ENCODE peak calls at places on chromosomes 3 and 15, in five cellular contexts. One of them, this sample, is unnamed.

GRCh38 chr3:118267588-118267987 is 767.1 kb downstream of the IGSF11 start:
- DNase-seq in kidney epithelial cell: no peak
- DNase-seq in heart left ventricle: no peak
- DNase-seq in AG09319: no peak
- DNase-seq in pancreas: no peak
- DNase-seq in this sample: no peak

GRCh38 chr15:55247276-55247675 is 42.3 kb downstream of the RAB27A start:
- DNase-seq in kidney epithelial cell: no peak
- DNase-seq in heart left ventricle: no peak
- DNase-seq in AG09319: no peak
- DNase-seq in pancreas: no peak
- DNase-seq in this sample: no peak

GRCh38 chr3:191020730-191021405 is 158.4 kb upstream of the GMNC start:
- DNase-seq in kidney epithelial cell: no peak
- DNase-seq in heart left ventricle: no peak
- DNase-seq in AG09319: no peak
- DNase-seq in pancreas: no peak
- DNase-seq in this sample: peak

GRCh38 chr3:116630494-116630893 is 79.1 kb upstream of the TUSC7 start:
- DNase-seq in kidney epithelial cell: no peak
- DNase-seq in heart left ventricle: no peak
- DNase-seq in AG09319: no peak
- DNase-seq in pancreas: no peak
- DNase-seq in this sample: no peak

GRCh38 chr3:112653209-112653871 is 12.4 kb upstream of the CCDC80 start:
- DNase-seq in kidney epithelial cell: no peak
- DNase-seq in heart left ventricle: no peak
- DNase-seq in AG09319: no peak
- DNase-seq in pancreas: no peak
- DNase-seq in this sample: no peak

GRCh38 chr3:51934139-51934850 is 7.4 kb downstream of the RRP9 start:
- DNase-seq in kidney epithelial cell: no peak
- DNase-seq in heart left ventricle: no peak
- DNase-seq in AG09319: no peak
- DNase-seq in pancreas: no peak
- DNase-seq in this sample: no peak

GRCh38 chr15:74964794-74965193 is 8.2 kb upstream of the RPP25 start:
- DNase-seq in kidney epithelial cell: no peak
- DNase-seq in heart left ventricle: no peak
- DNase-seq in AG09319: no peak
- DNase-seq in pancreas: no peak
- DNase-seq in this sample: no peak

GRCh38 chr3:172218350-172219323 is 179.3 kb downstream of the FNDC3B start:
- DNase-seq in kidney epithelial cell: no peak
- DNase-seq in heart left ventricle: no peak
- DNase-seq in AG09319: no peak
- DNase-seq in pancreas: no peak
- DNase-seq in this sample: no peak

GRCh38 chr3:46646700-46647099 is 34.4 kb downstream of the FAM240A start:
- DNase-seq in kidney epithelial cell: no peak
- DNase-seq in heart left ventricle: no peak
- DNase-seq in AG09319: no peak
- DNase-seq in pancreas: no peak
- DNase-seq in this sample: no peak

GRCh38 chr15:59406446-59406845 is 31.5 kb upstream of the FAM81A start:
- DNase-seq in kidney epithelial cell: no peak
- DNase-seq in heart left ventricle: no peak
- DNase-seq in AG09319: no peak
- DNase-seq in pancreas: no peak
- DNase-seq in this sample: no peak

GRCh38 chr15:85582076-85582718 is 201.8 kb downstream of the AKAP13 start:
- DNase-seq in kidney epithelial cell: no peak
- DNase-seq in heart left ventricle: no peak
- DNase-seq in AG09319: peak
- DNase-seq in pancreas: peak
- DNase-seq in this sample: no peak

GRCh38 chr3:31946484-31947081 is 34.5 kb downstream of the OSBPL10 start:
- DNase-seq in kidney epithelial cell: no peak
- DNase-seq in heart left ventricle: no peak
- DNase-seq in AG09319: no peak
- DNase-seq in pancreas: no peak
- DNase-seq in this sample: no peak

GRCh38 chr3:37456270-37456708 is 281.9 kb upstream of the LRRFIP2 start:
- DNase-seq in kidney epithelial cell: no peak
- DNase-seq in heart left ventricle: peak
- DNase-seq in AG09319: no peak
- DNase-seq in pancreas: no peak
- DNase-seq in this sample: no peak

GRCh38 chr15:39202641-39203040 is 378.2 kb upstream of the THBS1 start:
- DNase-seq in kidney epithelial cell: no peak
- DNase-seq in heart left ventricle: no peak
- DNase-seq in AG09319: no peak
- DNase-seq in pancreas: no peak
- DNase-seq in this sample: no peak

GRCh38 chr15:91318976-91319714 is 219.1 kb downstream of the SV2B start:
- DNase-seq in kidney epithelial cell: no peak
- DNase-seq in heart left ventricle: no peak
- DNase-seq in AG09319: no peak
- DNase-seq in pancreas: no peak
- DNase-seq in this sample: no peak

GRCh38 chr15:31403096-31403495 is 76.5 kb downstream of the KLF13 start:
- DNase-seq in kidney epithelial cell: no peak
- DNase-seq in heart left ventricle: no peak
- DNase-seq in AG09319: no peak
- DNase-seq in pancreas: no peak
- DNase-seq in this sample: no peak

GRCh38 chr3:33636125-33636855 is 81.8 kb downstream of the CLASP2 start:
- DNase-seq in kidney epithelial cell: peak
- DNase-seq in heart left ventricle: no peak
- DNase-seq in AG09319: peak
- DNase-seq in pancreas: no peak
- DNase-seq in this sample: peak

GRCh38 chr3:169458323-169458722 is 205.2 kb downstream of the MECOM start:
- DNase-seq in kidney epithelial cell: no peak
- DNase-seq in heart left ventricle: no peak
- DNase-seq in AG09319: no peak
- DNase-seq in pancreas: no peak
- DNase-seq in this sample: no peak

GRCh38 chr15:24955549-24955929 is 752 bp downstream of the SNRPN start:
- DNase-seq in kidney epithelial cell: no peak
- DNase-seq in heart left ventricle: peak
- DNase-seq in AG09319: no peak
- DNase-seq in pancreas: no peak
- DNase-seq in this sample: no peak

GRCh38 chr3:111315911-111316310 is 226.1 kb upstream of the CD96 start:
- DNase-seq in kidney epithelial cell: no peak
- DNase-seq in heart left ventricle: no peak
- DNase-seq in AG09319: peak
- DNase-seq in pancreas: no peak
- DNase-seq in this sample: no peak

GRCh38 chr3:43389388-43390254 is 103.3 kb downstream of the SNRK start:
- DNase-seq in kidney epithelial cell: peak
- DNase-seq in heart left ventricle: peak
- DNase-seq in AG09319: no peak
- DNase-seq in pancreas: peak
- DNase-seq in this sample: no peak

GRCh38 chr15:92878593-92879053 is 21.5 kb upstream of the CHD2 start:
- DNase-seq in kidney epithelial cell: no peak
- DNase-seq in heart left ventricle: no peak
- DNase-seq in AG09319: no peak
- DNase-seq in pancreas: no peak
- DNase-seq in this sample: no peak

GRCh38 chr15:85047271-85047948 is 65.8 kb downstream of the PDE8A start:
- DNase-seq in kidney epithelial cell: peak
- DNase-seq in heart left ventricle: peak
- DNase-seq in AG09319: peak
- DNase-seq in pancreas: no peak
- DNase-seq in this sample: peak

GRCh38 chr3:100033184-100033583 is 81.1 kb downstream of the FILIP1L start:
- DNase-seq in kidney epithelial cell: no peak
- DNase-seq in heart left ventricle: no peak
- DNase-seq in AG09319: no peak
- DNase-seq in pancreas: peak
- DNase-seq in this sample: no peak

GRCh38 chr3:71064288-71064975 is 519.1 kb downstream of the FOXP1 start:
- DNase-seq in kidney epithelial cell: no peak
- DNase-seq in heart left ventricle: peak
- DNase-seq in AG09319: peak
- DNase-seq in pancreas: peak
- DNase-seq in this sample: no peak

GRCh38 chr3:130250982-130251381 is 94.5 kb upstream of the COL6A5 start:
- DNase-seq in kidney epithelial cell: no peak
- DNase-seq in heart left ventricle: no peak
- DNase-seq in AG09319: no peak
- DNase-seq in pancreas: no peak
- DNase-seq in this sample: no peak

DNA sequence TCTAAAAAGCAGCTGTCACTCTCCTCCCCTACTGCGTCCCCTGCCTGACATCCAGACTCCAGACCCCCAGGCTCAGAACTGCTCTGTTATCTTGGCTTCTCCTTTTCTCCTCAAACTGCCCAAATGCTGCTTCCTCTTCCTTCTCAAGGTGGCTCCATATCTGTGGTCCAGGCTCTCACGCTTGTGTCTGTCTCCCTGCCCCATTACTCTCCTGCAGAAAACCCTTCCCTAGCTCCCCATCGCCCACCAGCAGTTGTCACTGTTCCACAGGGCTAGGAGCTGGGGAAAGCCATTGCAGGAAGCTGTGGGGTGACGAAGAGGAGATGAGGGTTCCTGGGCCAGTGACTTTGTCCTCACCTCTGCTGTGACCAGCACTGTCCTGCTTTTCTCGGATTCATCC is 30.7 kb upstream of the CGNL1 start:
- DNase-seq in kidney epithelial cell: no peak
- DNase-seq in heart left ventricle: no peak
- DNase-seq in AG09319: no peak
- DNase-seq in pancreas: no peak
- DNase-seq in this sample: no peak
- TF ChIP-seq CTCF in kidney epithelial cell: peak
- TF ChIP-seq CTCF in heart left ventricle: peak
- TF ChIP-seq CTCF in AG09319: peak
- TF ChIP-seq CTCF in pancreas: no peak
- TF ChIP-seq CTCF in this sample: peak

GRCh38 chr3:30319713-30320112 is 286.7 kb upstream of the TGFBR2 start:
- DNase-seq in kidney epithelial cell: no peak
- DNase-seq in heart left ventricle: peak
- DNase-seq in AG09319: no peak
- DNase-seq in pancreas: peak
- DNase-seq in this sample: no peak

GRCh38 chr3:30320392-30320791 is 286.0 kb upstream of the TGFBR2 start:
- DNase-seq in kidney epithelial cell: no peak
- DNase-seq in heart left ventricle: no peak
- DNase-seq in AG09319: no peak
- DNase-seq in pancreas: no peak
- DNase-seq in this sample: peak

GRCh38 chr3:30324587-30324986 is 281.8 kb upstream of the TGFBR2 start:
- DNase-seq in kidney epithelial cell: peak
- DNase-seq in heart left ventricle: no peak
- DNase-seq in AG09319: no peak
- DNase-seq in pancreas: no peak
- DNase-seq in this sample: no peak

GRCh38 chr3:30318110-30318509 is 288.3 kb upstream of the TGFBR2 start:
- DNase-seq in kidney epithelial cell: no peak
- DNase-seq in heart left ventricle: no peak
- DNase-seq in AG09319: no peak
- DNase-seq in pancreas: no peak
- DNase-seq in this sample: no peak

DNA sequence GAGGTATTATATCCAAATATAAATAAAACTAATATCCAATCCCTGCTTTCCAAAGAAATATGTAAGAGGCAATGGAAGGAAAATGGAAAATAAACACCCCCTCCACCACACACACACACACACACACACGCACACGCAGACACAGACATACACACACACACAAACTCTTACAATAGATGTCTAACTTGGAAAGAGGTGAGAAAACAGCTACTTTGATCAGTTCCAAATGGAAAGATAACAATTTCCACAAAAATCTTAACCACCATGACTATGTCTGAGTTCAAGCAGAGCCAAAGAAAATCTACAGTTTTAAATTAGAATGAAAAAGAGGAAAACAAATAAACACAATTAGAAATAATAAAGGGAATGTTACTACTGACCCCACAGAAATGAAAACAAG is 285.3 kb upstream of the TGFBR2 start:
- DNase-seq in kidney epithelial cell: no peak
- DNase-seq in heart left ventricle: no peak
- DNase-seq in AG09319: no peak
- DNase-seq in pancreas: no peak
- DNase-seq in this sample: no peak
- TF ChIP-seq CTCF in kidney epithelial cell: no peak
- TF ChIP-seq CTCF in heart left ventricle: no peak
- TF ChIP-seq CTCF in AG09319: no peak
- TF ChIP-seq CTCF in pancreas: no peak
- TF ChIP-seq CTCF in this sample: no peak

GRCh38 chr3:61778095-61778494 is 216.7 kb downstream of the PTPRG start:
- DNase-seq in kidney epithelial cell: no peak
- DNase-seq in heart left ventricle: no peak
- DNase-seq in AG09319: no peak
- DNase-seq in pancreas: no peak
- DNase-seq in this sample: no peak
- TF ChIP-seq CTCF in kidney epithelial cell: no peak
- TF ChIP-seq CTCF in heart left ventricle: no peak
- TF ChIP-seq CTCF in AG09319: no peak
- TF ChIP-seq CTCF in pancreas: no peak
- TF ChIP-seq CTCF in this sample: no peak

DNA sequence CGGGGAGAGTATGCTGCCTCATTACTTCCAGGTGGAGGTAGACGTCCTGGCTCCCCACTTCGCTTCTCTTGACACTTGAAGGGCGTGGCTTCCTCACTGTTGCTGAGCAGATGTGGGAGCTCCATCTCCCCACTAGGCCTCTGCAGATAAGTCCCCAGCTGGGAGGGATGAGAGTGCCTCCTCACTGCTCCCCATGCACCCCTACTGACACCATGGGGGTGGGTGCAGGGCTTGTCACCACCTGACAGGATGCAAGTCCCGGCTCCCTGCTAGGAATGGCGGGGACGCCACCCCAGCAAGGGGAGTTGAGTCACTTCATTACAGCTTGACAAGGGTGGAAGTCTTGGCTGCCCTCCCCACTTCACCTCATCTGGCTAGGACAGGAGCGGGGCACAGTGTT is 36.8 kb upstream of the ATG7 start:
- DNase-seq in kidney epithelial cell: no peak
- DNase-seq in heart left ventricle: no peak
- DNase-seq in AG09319: no peak
- DNase-seq in pancreas: no peak
- DNase-seq in this sample: no peak
- TF ChIP-seq CTCF in kidney epithelial cell: no peak
- TF ChIP-seq CTCF in heart left ventricle: no peak
- TF ChIP-seq CTCF in AG09319: no peak
- TF ChIP-seq CTCF in pancreas: no peak
- TF ChIP-seq CTCF in this sample: no peak

GRCh38 chr15:48974865-48975264 is 11.1 kb upstream of the SHC4 start:
- DNase-seq in kidney epithelial cell: no peak
- DNase-seq in heart left ventricle: no peak
- DNase-seq in AG09319: no peak
- DNase-seq in pancreas: no peak
- DNase-seq in this sample: no peak
- TF ChIP-seq CTCF in kidney epithelial cell: peak
- TF ChIP-seq CTCF in heart left ventricle: no peak
- TF ChIP-seq CTCF in AG09319: no peak
- TF ChIP-seq CTCF in pancreas: no peak
- TF ChIP-seq CTCF in this sample: no peak

GRCh38 chr3:57434041-57434440 is 110.1 kb downstream of the DNAH12 start:
- DNase-seq in kidney epithelial cell: peak
- DNase-seq in heart left ventricle: no peak
- DNase-seq in AG09319: no peak
- DNase-seq in pancreas: no peak
- DNase-seq in this sample: no peak
- TF ChIP-seq CTCF in kidney epithelial cell: peak
- TF ChIP-seq CTCF in heart left ventricle: no peak
- TF ChIP-seq CTCF in AG09319: peak
- TF ChIP-seq CTCF in pancreas: no peak
- TF ChIP-seq CTCF in this sample: peak